ENCODE peak calls at places on chromosome 17, in four cellular contexts. P is B cell, N is cardiac fibroblast, Y is Caco-2. C is an unnamed sample.

GRCh38 chr17:20991276-20992037 is 51.4 kb downstream of the USP22 start:
- DNase-seq in P (no peak), N (no peak), Y (no peak), C (no peak)

GRCh38 chr17:60641810-60642220 is 35.8 kb upstream of the BCAS3 start:
- DNase-seq in P (peak), N (peak), Y (peak), C (peak)

GRCh38 chr17:10589553-10590145 is 40.2 kb upstream of the MYH2 start:
- DNase-seq in P (no peak), N (no peak), Y (no peak), C (no peak)

GRCh38 chr17:28499366-28499668 is 6.8 kb upstream of the FOXN1 start:
- DNase-seq in P (no peak), N (no peak), Y (no peak), C (no peak)

GRCh38 chr17:81959362-81960129 is 1.4 kb downstream of the NOTUM start:
- DNase-seq in P (peak), N (peak), Y (peak), C (peak)

GRCh38 chr17:304461-304860 is 48.1 kb downstream of the RPH3AL start:
- DNase-seq in P (peak), N (no peak), Y (no peak), C (no peak)

GRCh38 chr17:12422632-12423031 is 243.1 kb upstream of the MYOCD start:
- DNase-seq in P (no peak), N (no peak), Y (no peak), C (no peak)

GRCh38 chr17:36597866-36598777 is 3.3 kb upstream of the MRM1 start:
- DNase-seq in P (no peak), N (no peak), Y (no peak), C (no peak)

GRCh38 chr17:76709077-76709950 is 1.5 kb downstream of the MXRA7 start:
- DNase-seq in P (no peak), N (peak), Y (no peak), C (peak)

GRCh38 chr17:57957886-57958285 is 2.7 kb upstream of the CUEDC1 start:
- DNase-seq in P (no peak), N (no peak), Y (no peak), C (no peak)

GRCh38 chr17:38762231-38762630 is 9.7 kb downstream of the PSMB3 start:
- DNase-seq in P (no peak), N (no peak), Y (no peak), C (no peak)

GRCh38 chr17:2705263-2705662 is 6.3 kb downstream of the CLUH start:
- DNase-seq in P (no peak), N (peak), Y (no peak), C (no peak)

GRCh38 chr17:27218719-27219488 is 75.0 kb upstream of the WSB1 start:
- DNase-seq in P (no peak), N (no peak), Y (no peak), C (no peak)

GRCh38 chr17:54992797-54993639 is 24.5 kb downstream of the STXBP4 start:
- DNase-seq in P (no peak), N (peak), Y (peak), C (peak)

GRCh38 chr17:76793775-76794174 is 55.9 kb downstream of the MFSD11 start:
- DNase-seq in P (no peak), N (peak), Y (peak), C (peak)

GRCh38 chr17:58693208-58693607 is 806 bp downstream of the RAD51C start:
- DNase-seq in P (no peak), N (no peak), Y (no peak), C (peak)

GRCh38 chr17:1830288-1830687 is 483 bp downstream of the RPA1 start:
- DNase-seq in P (peak), N (peak), Y (peak), C (peak)

GRCh38 chr17:81481815-81482505 is 30.6 kb downstream of the ACTG1 start:
- DNase-seq in P (no peak), N (no peak), Y (no peak), C (no peak)

GRCh38 chr17:77213778-77214132 is 73.0 kb downstream of the SEC14L1 start:
- DNase-seq in P (no peak), N (no peak), Y (no peak), C (no peak)

GRCh38 chr17:48310748-48311213 is 119.2 kb downstream of the SKAP1 start:
- DNase-seq in P (no peak), N (no peak), Y (peak), C (no peak)

GRCh38 chr17:43880420-43880991 is 26.8 kb downstream of the MPP2 start:
- DNase-seq in P (no peak), N (peak), Y (peak), C (peak)

GRCh38 chr17:35254107-35254802 is 11.4 kb downstream of the SLFN5 start:
- DNase-seq in P (no peak), N (peak), Y (no peak), C (peak)

GRCh38 chr17:61984826-61985225 is 57.0 kb upstream of the INTS2 start:
- DNase-seq in P (no peak), N (no peak), Y (no peak), C (no peak)

GRCh38 chr17:21171309-21171922 is 42.5 kb downstream of the TMEM11 start:
- DNase-seq in P (no peak), N (no peak), Y (no peak), C (no peak)

GRCh38 chr17:17702821-17703607 is 21.8 kb downstream of the RAI1 start:
- DNase-seq in P (no peak), N (peak), Y (no peak), C (no peak)

GRCh38 chr17:80501739-80502577 is 25.6 kb upstream of the NPTX1 start:
- DNase-seq in P (no peak), N (peak), Y (no peak), C (peak)

GRCh38 chr17:75695830-75696271 is 25.4 kb upstream of the ITGB4 start:
- DNase-seq in P (no peak), N (no peak), Y (no peak), C (no peak)

GRCh38 chr17:15909481-15909991 is 35.4 kb upstream of the ADORA2B start:
- DNase-seq in P (no peak), N (peak), Y (no peak), C (no peak)

GRCh38 chr17:199195-199604 is 17.8 kb upstream of the DOC2B start:
- DNase-seq in P (no peak), N (peak), Y (no peak), C (no peak)

GRCh38 chr17:35243459-35244204 is 760 bp downstream of the SLFN5 start:
- DNase-seq in P (peak), N (peak), Y (no peak), C (peak)

GRCh38 chr17:79937435-79937870 is 98.2 kb upstream of the CBX4 start:
- DNase-seq in P (no peak), N (no peak), Y (no peak), C (no peak)

GRCh38 chr17:29733151-29733550 is 110.4 kb upstream of the CORO6 start:
- DNase-seq in P (no peak), N (peak), Y (no peak), C (peak)

GRCh38 chr17:55492951-55493350 is 18.3 kb downstream of the SMIM36 start:
- DNase-seq in P (no peak), N (no peak), Y (no peak), C (no peak)

GRCh38 chr17:35132099-35132498 is 10.0 kb downstream of the NLE1 start:
- DNase-seq in P (no peak), N (no peak), Y (no peak), C (no peak)

GRCh38 chr17:42110301-42111264 is 1.9 kb downstream of the DHX58 start:
- DNase-seq in P (no peak), N (no peak), Y (no peak), C (no peak)

GRCh38 chr17:54493691-54494090 is 407.0 kb upstream of the TOM1L1 start:
- DNase-seq in P (no peak), N (no peak), Y (no peak), C (no peak)

GRCh38 chr17:63178530-63178929 is 212.5 kb downstream of the TANC2 start:
- DNase-seq in P (no peak), N (peak), Y (no peak), C (no peak)

GRCh38 chr17:37107406-37108083 is 158.8 kb downstream of the AATF start:
- DNase-seq in P (no peak), N (peak), Y (no peak), C (peak)

GRCh38 chr17:50560185-50560824 is at the start of gene CACNA1G:
- DNase-seq in P (peak), N (peak), Y (peak), C (peak)

GRCh38 chr17:31019004-31019403 is 48.2 kb downstream of the RNF135 start:
- DNase-seq in P (no peak), N (no peak), Y (no peak), C (no peak)

GRCh38 chr17:66313325-66313724 is 10.9 kb downstream of the PRKCA start:
- DNase-seq in P (no peak), N (no peak), Y (no peak), C (no peak)
- TF ChIP-seq CTCF in P (no peak), N (no peak), Y (no peak), C (no peak)

GRCh38 chr17:19592316-19592715 is 56.2 kb upstream of the ALDH3A2 start:
- DNase-seq in P (no peak), N (no peak), Y (no peak), C (no peak)
- TF ChIP-seq CTCF in P (no peak), N (no peak), Y (no peak), C (no peak)

DNA sequence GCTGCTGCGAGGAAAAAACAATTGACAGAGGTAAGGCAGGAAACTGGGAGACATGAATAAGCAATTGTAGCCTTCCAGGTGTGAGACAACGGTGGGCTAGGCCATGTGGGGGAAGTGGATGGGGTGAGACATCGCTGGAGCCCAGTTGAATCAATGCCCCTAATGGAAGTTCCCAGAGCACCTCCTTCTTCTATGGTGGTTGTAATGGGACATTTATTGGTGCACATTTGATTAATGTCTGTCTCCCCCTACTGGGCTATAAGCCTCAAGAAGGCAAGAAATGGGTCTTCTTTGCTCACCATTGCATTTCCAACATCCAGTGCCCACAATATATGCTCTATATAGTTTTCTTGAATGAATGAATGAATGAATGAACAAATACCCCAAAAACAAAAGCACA is 22.7 kb upstream of the CD300E start:
- DNase-seq in P (no peak), N (peak), Y (no peak), C (peak)
- TF ChIP-seq CTCF in P (peak), N (no peak), Y (no peak), C (peak)

DNA sequence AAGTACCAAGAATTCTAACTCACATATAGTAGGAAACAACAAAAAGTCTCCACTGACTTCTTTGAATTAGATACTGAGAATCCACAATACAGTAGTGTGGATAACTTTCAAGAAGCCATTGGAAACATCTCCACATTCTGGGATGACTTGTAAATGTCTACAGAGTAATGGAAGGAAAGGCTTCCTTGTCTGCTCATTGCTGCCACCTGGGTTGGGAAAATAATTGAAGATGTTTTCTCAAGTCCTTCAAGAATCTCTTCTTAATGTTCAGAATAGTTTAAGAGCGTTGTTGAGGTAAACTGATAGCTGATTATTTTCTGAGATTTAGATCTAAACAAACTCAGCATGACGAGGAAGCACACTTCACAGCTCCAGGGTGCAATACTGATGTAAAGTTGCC is 14.0 kb downstream of the CPSF4L start:
- DNase-seq in P (no peak), N (peak), Y (no peak), C (no peak)
- TF ChIP-seq CTCF in P (no peak), N (no peak), Y (no peak), C (no peak)